ENCODE peak calls at places on chromosomes 11 and 22, in ten cellular contexts. One of them, this sample, is unnamed. For H3K9me3, the result is how much of the 10 kb centered on the place peaks cover.

GRCh38 chr11:66478823-66479740 is 1.2 kb upstream of the DPP3 start:
- DNase-seq in HAP-1: no peak
- DNase-seq in CD4-positive, CD25-positive, alpha-beta regulatory T cell: no peak
- DNase-seq in right lobe of liver: peak
- DNase-seq in small intestine: peak
- DNase-seq in heart right ventricle: peak
- DNase-seq in pancreas: peak
- DNase-seq in stomach: peak
- DNase-seq in kidney: peak
- DNase-seq in neuronal stem cell: no peak
- DNase-seq in this sample: no peak

GRCh38 chr11:84310261-84310660 is 1024.1 kb upstream of the CCDC90B start:
- DNase-seq in HAP-1: no peak
- DNase-seq in CD4-positive, CD25-positive, alpha-beta regulatory T cell: no peak
- DNase-seq in right lobe of liver: no peak
- DNase-seq in small intestine: no peak
- DNase-seq in heart right ventricle: no peak
- DNase-seq in pancreas: no peak
- DNase-seq in stomach: no peak
- DNase-seq in kidney: no peak
- DNase-seq in neuronal stem cell: no peak
- DNase-seq in this sample: no peak

GRCh38 chr22:17797721-17798559 is 23.7 kb upstream of the BID start:
- DNase-seq in HAP-1: no peak
- DNase-seq in CD4-positive, CD25-positive, alpha-beta regulatory T cell: no peak
- DNase-seq in right lobe of liver: no peak
- DNase-seq in small intestine: no peak
- DNase-seq in heart right ventricle: no peak
- DNase-seq in pancreas: no peak
- DNase-seq in stomach: no peak
- DNase-seq in kidney: no peak
- DNase-seq in neuronal stem cell: no peak
- DNase-seq in this sample: no peak

GRCh38 chr11:68039526-68040086 is 781 bp downstream of the TCIRG1 start:
- DNase-seq in HAP-1: no peak
- DNase-seq in CD4-positive, CD25-positive, alpha-beta regulatory T cell: no peak
- DNase-seq in right lobe of liver: peak
- DNase-seq in small intestine: peak
- DNase-seq in heart right ventricle: no peak
- DNase-seq in pancreas: no peak
- DNase-seq in stomach: no peak
- DNase-seq in kidney: peak
- DNase-seq in neuronal stem cell: no peak
- DNase-seq in this sample: no peak

GRCh38 chr11:47917643-47918369 is 62.6 kb upstream of the PTPRJ start:
- DNase-seq in HAP-1: no peak
- DNase-seq in CD4-positive, CD25-positive, alpha-beta regulatory T cell: no peak
- DNase-seq in right lobe of liver: peak
- DNase-seq in small intestine: peak
- DNase-seq in heart right ventricle: peak
- DNase-seq in pancreas: peak
- DNase-seq in stomach: peak
- DNase-seq in kidney: peak
- DNase-seq in neuronal stem cell: no peak
- DNase-seq in this sample: no peak

GRCh38 chr22:42064629-42065028 is 6.0 kb downstream of the NAGA start:
- DNase-seq in HAP-1: no peak
- DNase-seq in CD4-positive, CD25-positive, alpha-beta regulatory T cell: no peak
- DNase-seq in right lobe of liver: no peak
- DNase-seq in small intestine: peak
- DNase-seq in heart right ventricle: no peak
- DNase-seq in pancreas: no peak
- DNase-seq in stomach: no peak
- DNase-seq in kidney: peak
- DNase-seq in neuronal stem cell: no peak
- DNase-seq in this sample: no peak

GRCh38 chr22:39825661-39826102 is 67.9 kb downstream of the ENTHD1 start:
- DNase-seq in HAP-1: no peak
- DNase-seq in CD4-positive, CD25-positive, alpha-beta regulatory T cell: no peak
- DNase-seq in right lobe of liver: no peak
- DNase-seq in small intestine: no peak
- DNase-seq in heart right ventricle: no peak
- DNase-seq in pancreas: no peak
- DNase-seq in stomach: no peak
- DNase-seq in kidney: no peak
- DNase-seq in neuronal stem cell: no peak
- DNase-seq in this sample: no peak

GRCh38 chr11:46694095-46694494 is 6.3 kb downstream of the ARHGAP1 start:
- DNase-seq in HAP-1: no peak
- DNase-seq in CD4-positive, CD25-positive, alpha-beta regulatory T cell: no peak
- DNase-seq in right lobe of liver: no peak
- DNase-seq in small intestine: no peak
- DNase-seq in heart right ventricle: no peak
- DNase-seq in pancreas: no peak
- DNase-seq in stomach: no peak
- DNase-seq in kidney: no peak
- DNase-seq in neuronal stem cell: no peak
- DNase-seq in this sample: no peak

DNA sequence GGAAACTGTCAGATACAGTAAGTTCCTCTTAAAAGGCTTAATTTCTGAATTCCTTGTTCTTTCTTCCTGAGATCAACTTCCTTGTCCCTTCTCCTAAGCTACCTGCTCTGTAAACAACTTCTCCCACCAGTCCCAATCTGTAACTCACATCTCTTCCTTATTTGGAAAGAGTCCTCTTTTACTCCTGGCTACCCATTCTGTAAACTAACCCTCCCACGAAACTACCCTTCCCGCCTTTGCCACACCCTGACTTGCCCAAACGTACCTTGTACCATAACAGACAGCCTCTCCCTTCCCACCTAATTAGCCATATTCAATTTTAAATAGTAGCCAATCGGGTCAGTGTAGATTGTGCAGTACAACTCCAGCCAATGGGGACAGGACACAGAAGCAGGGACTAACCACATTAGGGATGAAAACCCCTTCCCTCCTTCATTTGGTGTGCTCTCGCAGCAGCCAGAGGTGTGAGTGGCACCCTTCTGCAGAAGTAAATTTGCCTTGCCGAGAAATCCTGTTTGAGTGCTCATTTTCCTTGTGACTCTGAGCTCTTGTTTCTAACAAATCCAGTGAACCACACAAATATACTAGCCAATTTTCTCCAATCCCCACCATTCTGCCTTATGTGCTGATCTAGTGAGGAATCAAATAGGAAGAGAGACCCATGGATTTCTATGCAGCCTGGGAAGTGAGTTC is 49.5 kb downstream of the ZNF280B start:
- DNase-seq in HAP-1: no peak
- DNase-seq in CD4-positive, CD25-positive, alpha-beta regulatory T cell: no peak
- DNase-seq in right lobe of liver: no peak
- DNase-seq in small intestine: no peak
- DNase-seq in heart right ventricle: no peak
- DNase-seq in pancreas: no peak
- DNase-seq in stomach: no peak
- DNase-seq in kidney: no peak
- DNase-seq in neuronal stem cell: no peak
- DNase-seq in this sample: no peak
- H3K9me3 ChIP-seq in HAP-1: under half
- H3K9me3 ChIP-seq in CD4-positive, CD25-positive, alpha-beta regulatory T cell: under half
- H3K9me3 ChIP-seq in right lobe of liver: under half
- H3K9me3 ChIP-seq in small intestine: under half
- H3K9me3 ChIP-seq in heart right ventricle: under half
- H3K9me3 ChIP-seq in pancreas: under half
- H3K9me3 ChIP-seq in stomach: under half
- H3K9me3 ChIP-seq in kidney: under half
- H3K9me3 ChIP-seq in neuronal stem cell: under half
- H3K9me3 ChIP-seq in this sample: under half

GRCh38 chr22:47406896-47407295 is 644.4 kb downstream of the TBC1D22A start:
- DNase-seq in HAP-1: no peak
- DNase-seq in CD4-positive, CD25-positive, alpha-beta regulatory T cell: no peak
- DNase-seq in right lobe of liver: no peak
- DNase-seq in small intestine: no peak
- DNase-seq in heart right ventricle: no peak
- DNase-seq in pancreas: no peak
- DNase-seq in stomach: no peak
- DNase-seq in kidney: peak
- DNase-seq in neuronal stem cell: no peak
- DNase-seq in this sample: no peak

GRCh38 chr22:47408409-47408808 is 646.0 kb downstream of the TBC1D22A start:
- DNase-seq in HAP-1: no peak
- DNase-seq in CD4-positive, CD25-positive, alpha-beta regulatory T cell: no peak
- DNase-seq in right lobe of liver: no peak
- DNase-seq in small intestine: no peak
- DNase-seq in heart right ventricle: no peak
- DNase-seq in pancreas: no peak
- DNase-seq in stomach: no peak
- DNase-seq in kidney: peak
- DNase-seq in neuronal stem cell: no peak
- DNase-seq in this sample: no peak

GRCh38 chr22:47407626-47408025 is 645.2 kb downstream of the TBC1D22A start:
- DNase-seq in HAP-1: peak
- DNase-seq in CD4-positive, CD25-positive, alpha-beta regulatory T cell: no peak
- DNase-seq in right lobe of liver: no peak
- DNase-seq in small intestine: no peak
- DNase-seq in heart right ventricle: no peak
- DNase-seq in pancreas: no peak
- DNase-seq in stomach: no peak
- DNase-seq in kidney: peak
- DNase-seq in neuronal stem cell: no peak
- DNase-seq in this sample: no peak

GRCh38 chr22:47411006-47411405 is 648.6 kb downstream of the TBC1D22A start:
- DNase-seq in HAP-1: no peak
- DNase-seq in CD4-positive, CD25-positive, alpha-beta regulatory T cell: no peak
- DNase-seq in right lobe of liver: no peak
- DNase-seq in small intestine: no peak
- DNase-seq in heart right ventricle: no peak
- DNase-seq in pancreas: no peak
- DNase-seq in stomach: no peak
- DNase-seq in kidney: no peak
- DNase-seq in neuronal stem cell: no peak
- DNase-seq in this sample: no peak

DNA sequence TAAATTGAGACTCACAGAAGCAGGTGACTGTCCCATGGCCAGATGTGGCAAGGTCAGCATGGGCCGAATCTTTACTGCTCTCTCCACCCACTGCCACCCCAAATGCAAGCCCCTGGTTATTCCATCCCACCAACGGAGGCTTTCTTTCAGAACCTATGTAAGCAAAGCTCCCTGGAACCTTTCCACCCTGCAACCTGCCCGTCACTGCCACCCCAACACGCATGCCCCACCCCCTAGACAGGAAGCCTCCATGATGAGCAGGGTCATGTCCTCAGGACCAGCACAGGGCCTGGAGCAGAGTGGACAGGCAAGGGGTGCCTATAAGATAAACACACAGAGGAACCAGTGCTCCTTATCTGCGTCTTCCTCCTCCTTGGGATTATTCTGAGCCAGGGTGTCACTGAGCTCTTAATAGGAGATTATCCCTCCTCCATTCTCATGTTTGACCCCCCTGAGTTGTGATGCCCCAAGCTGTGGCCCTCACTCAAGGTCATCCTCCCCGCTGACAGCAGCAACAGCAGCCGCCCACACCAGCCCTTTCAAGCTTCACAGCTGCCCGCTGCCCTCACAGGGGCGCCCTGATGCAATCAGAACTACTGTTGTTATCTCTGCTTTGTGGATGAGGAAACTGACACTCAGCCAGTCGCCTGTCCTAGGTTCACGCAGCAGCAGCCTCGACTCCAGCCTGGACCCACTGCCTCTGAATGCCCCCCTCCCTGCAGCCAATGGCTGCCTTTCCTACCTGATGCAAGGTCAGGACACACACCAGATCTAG is 647.2 kb downstream of the TBC1D22A start:
- DNase-seq in HAP-1: no peak
- DNase-seq in CD4-positive, CD25-positive, alpha-beta regulatory T cell: no peak
- DNase-seq in right lobe of liver: no peak
- DNase-seq in small intestine: no peak
- DNase-seq in heart right ventricle: no peak
- DNase-seq in pancreas: no peak
- DNase-seq in stomach: no peak
- DNase-seq in kidney: peak
- DNase-seq in neuronal stem cell: no peak
- DNase-seq in this sample: no peak
- H3K9me3 ChIP-seq in HAP-1: under half
- H3K9me3 ChIP-seq in CD4-positive, CD25-positive, alpha-beta regulatory T cell: under half
- H3K9me3 ChIP-seq in right lobe of liver: under half
- H3K9me3 ChIP-seq in small intestine: under half
- H3K9me3 ChIP-seq in heart right ventricle: under half
- H3K9me3 ChIP-seq in pancreas: under half
- H3K9me3 ChIP-seq in stomach: under half
- H3K9me3 ChIP-seq in kidney: under half
- H3K9me3 ChIP-seq in neuronal stem cell: under half
- H3K9me3 ChIP-seq in this sample: under half

DNA sequence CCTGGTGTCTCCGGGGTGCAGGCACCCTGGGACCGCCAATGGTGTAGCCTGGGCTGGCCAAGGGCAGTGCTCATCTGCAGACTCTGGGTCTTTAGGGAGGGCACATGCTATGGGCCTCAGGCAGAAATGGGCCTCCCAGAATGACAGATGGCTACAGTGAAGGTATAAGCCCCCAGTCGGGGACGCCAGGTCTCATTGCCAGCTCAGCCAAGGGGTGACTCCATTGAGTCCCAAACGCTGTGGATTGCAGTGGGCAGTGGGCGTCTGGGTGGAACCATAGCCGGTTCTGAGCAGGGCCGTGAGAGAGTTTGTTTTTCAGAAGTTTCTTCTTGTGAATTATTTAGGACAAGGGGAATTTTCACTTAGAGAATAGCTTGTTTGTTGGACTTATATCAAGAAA is 516.9 kb downstream of the TBC1D22A start:
- DNase-seq in HAP-1: no peak
- DNase-seq in CD4-positive, CD25-positive, alpha-beta regulatory T cell: no peak
- DNase-seq in right lobe of liver: no peak
- DNase-seq in small intestine: no peak
- DNase-seq in heart right ventricle: no peak
- DNase-seq in pancreas: no peak
- DNase-seq in stomach: no peak
- DNase-seq in kidney: peak
- DNase-seq in neuronal stem cell: no peak
- DNase-seq in this sample: no peak
- H3K9me3 ChIP-seq in HAP-1: under half
- H3K9me3 ChIP-seq in CD4-positive, CD25-positive, alpha-beta regulatory T cell: under half
- H3K9me3 ChIP-seq in right lobe of liver: under half
- H3K9me3 ChIP-seq in small intestine: under half
- H3K9me3 ChIP-seq in heart right ventricle: under half
- H3K9me3 ChIP-seq in pancreas: under half
- H3K9me3 ChIP-seq in stomach: under half
- H3K9me3 ChIP-seq in kidney: under half
- H3K9me3 ChIP-seq in neuronal stem cell: half or more
- H3K9me3 ChIP-seq in this sample: under half

DNA sequence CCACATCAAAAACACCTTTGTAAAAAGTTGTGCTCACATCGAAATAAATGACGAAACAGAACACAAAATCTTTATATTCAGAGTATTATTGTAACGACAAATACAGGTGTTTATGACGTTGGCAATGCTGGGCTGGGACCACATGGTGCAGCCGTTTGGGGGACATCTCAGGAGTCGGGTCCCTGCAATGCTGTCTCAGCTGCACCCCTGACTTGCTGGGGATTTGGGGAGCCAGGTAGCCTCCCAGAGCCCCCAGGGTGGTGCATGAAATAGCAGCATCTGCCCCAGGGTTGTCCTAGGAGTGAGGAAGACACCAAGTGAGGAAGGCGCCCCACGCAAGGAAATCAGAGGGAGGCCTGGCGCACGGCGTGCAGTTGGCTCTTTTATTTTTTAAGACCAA is 1526.8 kb downstream of the BRD1 start:
- DNase-seq in HAP-1: no peak
- DNase-seq in CD4-positive, CD25-positive, alpha-beta regulatory T cell: no peak
- DNase-seq in right lobe of liver: no peak
- DNase-seq in small intestine: no peak
- DNase-seq in heart right ventricle: no peak
- DNase-seq in pancreas: no peak
- DNase-seq in stomach: no peak
- DNase-seq in kidney: no peak
- DNase-seq in neuronal stem cell: no peak
- DNase-seq in this sample: no peak
- H3K9me3 ChIP-seq in HAP-1: under half
- H3K9me3 ChIP-seq in CD4-positive, CD25-positive, alpha-beta regulatory T cell: under half
- H3K9me3 ChIP-seq in right lobe of liver: under half
- H3K9me3 ChIP-seq in small intestine: under half
- H3K9me3 ChIP-seq in heart right ventricle: under half
- H3K9me3 ChIP-seq in pancreas: under half
- H3K9me3 ChIP-seq in stomach: under half
- H3K9me3 ChIP-seq in kidney: under half
- H3K9me3 ChIP-seq in neuronal stem cell: under half
- H3K9me3 ChIP-seq in this sample: under half

This sample was measured in CD4-positive, alpha-beta T cell.